ENCODE peak calls at places on chromosomes 2 and 18, in five cellular contexts. One of them, this sample, is unnamed.

GRCh38 chr2:217436386-217436785 is 566.4 kb downstream of the TNS1 start:
- DNase-seq in K562: no peak
- DNase-seq in HCT116: no peak
- DNase-seq in HepG2: no peak
- DNase-seq in GM12878: no peak
- DNase-seq in this sample: no peak

GRCh38 chr2:46812381-46813024 is 103.1 kb downstream of the MCFD2 start:
- DNase-seq in HCT116: no peak
- DNase-seq in GM12878: no peak
- DNase-seq in HepG2: no peak
- DNase-seq in K562: no peak
- DNase-seq in this sample: peak

GRCh38 chr2:183996825-183997823 is 601.2 kb upstream of the ZNF804A start:
- DNase-seq in HCT116: no peak
- DNase-seq in K562: no peak
- DNase-seq in GM12878: no peak
- DNase-seq in HepG2: no peak
- DNase-seq in this sample: peak

GRCh38 chr2:174914894-174915760 is 90.1 kb downstream of the CHN1 start:
- DNase-seq in HCT116: no peak
- DNase-seq in K562: no peak
- DNase-seq in HepG2: no peak
- DNase-seq in GM12878: no peak
- DNase-seq in this sample: peak

GRCh38 chr2:169933124-169933711 is 106.0 kb downstream of the UBR3 start:
- DNase-seq in HCT116: peak
- DNase-seq in K562: peak
- DNase-seq in HepG2: peak
- DNase-seq in GM12878: no peak
- DNase-seq in this sample: peak

GRCh38 chr2:30612371-30612770 is 165.3 kb downstream of the LCLAT1 start:
- DNase-seq in GM12878: no peak
- DNase-seq in HepG2: peak
- DNase-seq in HCT116: no peak
- DNase-seq in K562: no peak
- DNase-seq in this sample: no peak

GRCh38 chr18:59051470-59052165 is 88.1 kb upstream of the SEC11C start:
- DNase-seq in HepG2: no peak
- DNase-seq in K562: no peak
- DNase-seq in HCT116: no peak
- DNase-seq in GM12878: no peak
- DNase-seq in this sample: no peak

GRCh38 chr2:174654429-174654941 is 56.9 kb upstream of the WIPF1 start:
- DNase-seq in HepG2: no peak
- DNase-seq in HCT116: no peak
- DNase-seq in GM12878: no peak
- DNase-seq in K562: no peak
- DNase-seq in this sample: no peak

GRCh38 chr18:74596959-74597661 is 560 bp upstream of the ZNF407 start:
- DNase-seq in HCT116: no peak
- DNase-seq in HepG2: peak
- DNase-seq in GM12878: no peak
- DNase-seq in K562: peak
- DNase-seq in this sample: peak

GRCh38 chr18:3060667-3061580 is 48.0 kb upstream of the LPIN2 start:
- DNase-seq in HepG2: peak
- DNase-seq in GM12878: no peak
- DNase-seq in K562: no peak
- DNase-seq in HCT116: no peak
- DNase-seq in this sample: no peak

GRCh38 chr18:62812242-62812641 is 96.9 kb downstream of the PHLPP1 start:
- DNase-seq in GM12878: no peak
- DNase-seq in HepG2: peak
- DNase-seq in HCT116: no peak
- DNase-seq in K562: no peak
- DNase-seq in this sample: no peak

GRCh38 chr18:23703057-23703986 is 14.1 kb downstream of the LAMA3 start:
- DNase-seq in K562: peak
- DNase-seq in GM12878: no peak
- DNase-seq in HepG2: peak
- DNase-seq in HCT116: peak
- DNase-seq in this sample: peak

GRCh38 chr2:72743481-72743880 is 82.4 kb downstream of the EXOC6B start:
- DNase-seq in HepG2: peak
- DNase-seq in HCT116: no peak
- DNase-seq in GM12878: no peak
- DNase-seq in K562: no peak
- DNase-seq in this sample: no peak

GRCh38 chr2:216984937-216985336 is 125.1 kb upstream of the TNP1 start:
- DNase-seq in K562: no peak
- DNase-seq in GM12878: no peak
- DNase-seq in HCT116: no peak
- DNase-seq in HepG2: no peak
- DNase-seq in this sample: no peak

GRCh38 chr2:117737846-117738245 is 76.6 kb upstream of the DDX18 start:
- DNase-seq in HepG2: no peak
- DNase-seq in GM12878: no peak
- DNase-seq in HCT116: no peak
- DNase-seq in K562: no peak
- DNase-seq in this sample: no peak
- TF ChIP-seq SIN3A in HepG2: no peak
- TF ChIP-seq SIN3A in GM12878: no peak
- TF ChIP-seq SIN3A in HCT116: no peak
- TF ChIP-seq SIN3A in K562: no peak
- TF ChIP-seq SIN3A in this sample: no peak

DNA sequence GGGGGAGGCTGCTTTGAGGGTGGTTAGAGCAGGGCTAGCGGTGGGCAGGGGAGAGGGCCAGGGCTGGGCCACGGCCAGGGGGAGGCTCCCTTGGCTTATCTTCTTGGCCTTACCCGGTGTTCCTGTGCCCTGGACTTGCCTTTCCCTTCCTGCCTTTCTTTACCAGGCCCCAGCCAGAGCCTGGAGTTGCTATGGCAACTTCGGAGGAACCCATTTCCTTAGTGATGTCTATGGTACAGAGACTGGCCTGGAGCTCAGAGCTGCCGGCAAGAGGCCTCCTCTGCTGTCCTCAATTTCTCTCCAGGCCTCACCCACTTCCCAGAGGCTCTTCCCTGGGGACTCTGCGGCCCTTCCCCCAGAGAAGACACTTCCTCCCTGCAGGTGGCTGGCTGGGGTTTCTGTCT is 11.5 kb downstream of the SPEG start:
- DNase-seq in HepG2: no peak
- DNase-seq in GM12878: no peak
- DNase-seq in K562: no peak
- DNase-seq in HCT116: no peak
- DNase-seq in this sample: peak
- TF ChIP-seq SIN3A in HepG2: no peak
- TF ChIP-seq SIN3A in GM12878: no peak
- TF ChIP-seq SIN3A in K562: no peak
- TF ChIP-seq SIN3A in HCT116: no peak
- TF ChIP-seq SIN3A in this sample: no peak

GRCh38 chr2:177254433-177255226 is 9.9 kb downstream of the NFE2L2 start:
- DNase-seq in K562: peak
- DNase-seq in HepG2: peak
- DNase-seq in HCT116: peak
- DNase-seq in GM12878: no peak
- DNase-seq in this sample: peak
- TF ChIP-seq SIN3A in K562: no peak
- TF ChIP-seq SIN3A in HepG2: no peak
- TF ChIP-seq SIN3A in HCT116: no peak
- TF ChIP-seq SIN3A in GM12878: no peak
- TF ChIP-seq SIN3A in this sample: no peak

DNA sequence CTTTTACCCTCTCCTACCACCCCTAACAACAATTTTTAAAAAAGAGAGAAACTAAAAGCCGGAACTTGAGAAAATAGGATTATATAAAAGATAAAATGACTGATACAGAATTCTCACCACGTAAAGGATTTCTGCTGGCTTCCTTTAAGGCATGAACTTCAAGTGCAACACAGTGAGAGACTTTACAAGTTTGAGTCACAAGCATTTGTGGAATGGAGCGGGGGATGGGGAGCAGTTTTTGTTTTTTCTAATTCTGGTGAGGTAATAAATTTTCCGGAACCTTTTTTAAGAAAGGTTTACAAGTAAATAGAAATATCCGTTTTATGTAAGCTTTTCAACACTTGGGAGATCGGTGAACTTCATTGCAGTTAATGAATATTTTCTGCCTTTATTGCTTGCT is 1.8 kb upstream of the CDH2 start:
- DNase-seq in HCT116: no peak
- DNase-seq in GM12878: no peak
- DNase-seq in HepG2: no peak
- DNase-seq in K562: no peak
- DNase-seq in this sample: no peak
- TF ChIP-seq SIN3A in HCT116: no peak
- TF ChIP-seq SIN3A in GM12878: no peak
- TF ChIP-seq SIN3A in HepG2: no peak
- TF ChIP-seq SIN3A in K562: no peak
- TF ChIP-seq SIN3A in this sample: no peak

DNA sequence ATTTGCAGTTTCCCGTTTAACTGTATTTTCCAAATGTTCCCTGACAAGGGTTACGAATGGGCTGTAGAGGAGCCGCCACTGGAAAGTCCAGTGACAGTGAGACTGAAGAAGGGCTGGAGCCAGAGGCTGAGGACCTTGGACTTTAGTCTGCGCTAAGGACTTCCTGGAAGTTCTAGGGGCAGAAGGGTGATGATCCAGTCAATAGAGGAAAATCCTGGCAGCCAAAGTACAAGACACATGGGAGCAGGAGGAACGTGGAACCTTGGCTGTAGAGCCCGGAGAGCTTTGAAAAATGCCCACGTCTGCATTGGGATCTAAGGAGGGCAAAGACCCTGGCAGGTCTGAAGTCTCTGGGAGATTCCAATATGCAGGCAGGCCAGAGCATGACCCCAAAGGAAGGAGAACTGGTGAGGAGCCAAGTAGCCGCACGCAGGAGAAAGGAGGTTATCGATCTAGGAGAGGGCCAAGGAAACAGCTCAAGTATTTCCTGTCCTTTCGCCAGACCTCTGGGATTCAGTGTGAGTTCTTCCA is 28.5 kb downstream of the MBP start:
- DNase-seq in K562: no peak
- DNase-seq in HepG2: no peak
- DNase-seq in GM12878: no peak
- DNase-seq in HCT116: no peak
- DNase-seq in this sample: no peak
- TF ChIP-seq SIN3A in K562: no peak
- TF ChIP-seq SIN3A in HepG2: no peak
- TF ChIP-seq SIN3A in GM12878: no peak
- TF ChIP-seq SIN3A in HCT116: no peak
- TF ChIP-seq SIN3A in this sample: no peak

DNA sequence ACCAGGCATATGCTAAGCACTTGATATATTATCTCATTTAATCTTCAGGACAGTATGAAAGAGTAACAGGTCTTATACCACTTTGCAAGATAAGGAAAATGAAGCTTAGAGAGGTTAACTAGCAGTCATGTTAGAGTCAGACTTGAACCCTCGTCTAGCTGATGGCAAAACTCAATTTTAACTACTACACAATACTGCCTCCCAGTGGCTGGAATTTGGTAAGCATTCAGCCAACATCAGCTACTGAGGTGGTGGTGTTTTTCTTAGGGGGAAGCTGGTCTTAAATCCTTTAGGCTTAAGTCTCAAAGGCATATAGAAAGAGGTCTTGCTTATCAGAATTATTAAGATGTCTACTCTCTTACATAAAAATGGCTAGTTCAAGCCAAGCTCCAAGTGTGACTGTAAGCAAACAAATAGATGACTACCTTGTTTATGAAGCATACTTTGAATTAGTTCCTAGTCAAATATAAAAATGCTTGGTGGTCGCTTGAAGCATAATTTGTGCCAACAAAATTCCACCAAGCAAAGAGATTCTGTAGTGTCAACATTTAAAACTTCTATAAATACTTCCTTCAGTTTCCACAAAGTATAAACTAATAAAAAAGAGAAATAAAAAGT is 325.4 kb upstream of the FIGN start:
- DNase-seq in K562: peak
- DNase-seq in GM12878: peak
- DNase-seq in HepG2: peak
- DNase-seq in HCT116: peak
- DNase-seq in this sample: peak
- TF ChIP-seq SIN3A in K562: no peak
- TF ChIP-seq SIN3A in GM12878: no peak
- TF ChIP-seq SIN3A in HepG2: no peak
- TF ChIP-seq SIN3A in HCT116: no peak
- TF ChIP-seq SIN3A in this sample: no peak

DNA sequence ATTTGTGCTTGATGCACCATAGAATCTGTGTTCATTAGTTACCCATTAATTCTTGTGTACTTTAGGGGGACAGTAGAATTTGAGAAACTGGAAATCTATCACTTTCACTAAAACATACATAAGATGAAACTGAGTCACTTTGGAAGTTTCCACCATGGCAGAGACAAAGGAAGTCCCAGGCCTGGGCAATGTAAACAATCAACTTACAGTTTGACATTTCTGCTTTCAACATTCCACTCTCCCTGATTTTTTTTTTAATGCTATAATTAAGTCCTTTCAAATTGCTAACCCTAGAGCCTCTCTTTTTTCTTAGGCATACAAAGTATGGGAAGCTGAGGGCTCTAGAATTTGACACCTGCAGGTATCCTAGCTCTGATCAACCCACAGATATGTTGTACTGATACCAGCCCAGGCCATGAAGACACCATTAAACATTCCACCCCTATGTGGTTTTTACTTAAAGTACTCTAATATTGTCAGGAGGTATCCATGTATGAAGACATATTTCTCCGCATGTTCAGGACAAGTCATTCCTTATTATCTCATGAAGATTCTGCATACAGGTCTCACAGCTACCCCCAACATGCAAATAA is 88.5 kb upstream of the GLS start:
- DNase-seq in K562: no peak
- DNase-seq in HCT116: no peak
- DNase-seq in HepG2: no peak
- DNase-seq in GM12878: no peak
- DNase-seq in this sample: no peak
- TF ChIP-seq SIN3A in K562: no peak
- TF ChIP-seq SIN3A in HCT116: no peak
- TF ChIP-seq SIN3A in HepG2: no peak
- TF ChIP-seq SIN3A in GM12878: no peak
- TF ChIP-seq SIN3A in this sample: no peak

GRCh38 chr18:37393945-37394609 is 171.5 kb downstream of the CELF4 start:
- DNase-seq in HepG2: no peak
- DNase-seq in GM12878: no peak
- DNase-seq in K562: peak
- DNase-seq in HCT116: no peak
- DNase-seq in this sample: peak
- TF ChIP-seq SIN3A in HepG2: no peak
- TF ChIP-seq SIN3A in GM12878: no peak
- TF ChIP-seq SIN3A in K562: no peak
- TF ChIP-seq SIN3A in HCT116: no peak
- TF ChIP-seq SIN3A in this sample: no peak

GRCh38 chr2:101339236-101339865 is 30.9 kb upstream of the RNF149 start:
- DNase-seq in HepG2: no peak
- DNase-seq in K562: no peak
- DNase-seq in HCT116: no peak
- DNase-seq in GM12878: no peak
- DNase-seq in this sample: no peak
- TF ChIP-seq SIN3A in HepG2: no peak
- TF ChIP-seq SIN3A in K562: no peak
- TF ChIP-seq SIN3A in HCT116: no peak
- TF ChIP-seq SIN3A in GM12878: no peak
- TF ChIP-seq SIN3A in this sample: no peak

This sample was measured in SK-N-SH.